ENCODE peak calls at places on chromosome 19, in four cellular contexts. W, Z, Q and R are unnamed samples.

GRCh38 chr19:18460313-18460712 is 22.4 kb upstream of the ISYNA1 start:
- DNase-seq in W (no peak), Z (peak), Q (no peak), R (no peak)

GRCh38 chr19:39563408-39563807 is 23.4 kb upstream of the EID2 start:
- DNase-seq in W (no peak), Z (peak), Q (no peak), R (no peak)

GRCh38 chr19:40603071-40603718 is 2.0 kb downstream of the LTBP4 start:
- DNase-seq in W (peak), Z (no peak), Q (no peak), R (no peak)

GRCh38 chr19:41999071-41999877 is 5.2 kb upstream of the ATP1A3 start:
- DNase-seq in W (no peak), Z (no peak), Q (no peak), R (no peak)

GRCh38 chr19:49147923-49148682 is 7.1 kb downstream of the HRC start:
- DNase-seq in W (no peak), Z (no peak), Q (no peak), R (no peak)

GRCh38 chr19:723714-724113 is 15.0 kb downstream of the PALM start:
- DNase-seq in W (no peak), Z (no peak), Q (no peak), R (no peak)

GRCh38 chr19:47023448-47023794 is 3.8 kb downstream of the NPAS1 start:
- DNase-seq in W (no peak), Z (no peak), Q (no peak), R (no peak)

GRCh38 chr19:6587093-6587820 is 3.7 kb downstream of the CD70 start:
- DNase-seq in W (no peak), Z (peak), Q (no peak), R (no peak)

GRCh38 chr19:610801-611505 is 21.3 kb downstream of the HCN2 start:
- DNase-seq in W (no peak), Z (peak), Q (no peak), R (no peak)

GRCh38 chr19:48806818-48807589 is 3.8 kb downstream of the BCAT2 start:
- DNase-seq in W (peak), Z (peak), Q (no peak), R (peak)

GRCh38 chr19:40464059-40465024 is 1.2 kb downstream of the BLVRB start:
- DNase-seq in W (peak), Z (peak), Q (peak), R (peak)

GRCh38 chr19:41426952-41427646 is at the start of gene B3GNT8:
- DNase-seq in W (peak), Z (peak), Q (peak), R (peak)

GRCh38 chr19:39390460-39390758 is 497 bp downstream of the PAF1 start:
- DNase-seq in W (peak), Z (peak), Q (no peak), R (no peak)

GRCh38 chr19:12720851-12721655 is 2.7 kb downstream of the TNPO2 start:
- DNase-seq in W (peak), Z (no peak), Q (no peak), R (no peak)

GRCh38 chr19:1157931-1158884 is 15.9 kb downstream of the SBNO2 start:
- DNase-seq in W (no peak), Z (no peak), Q (no peak), R (no peak)

GRCh38 chr19:14472202-14472961 is 2.8 kb downstream of the PTGER1 start:
- DNase-seq in W (peak), Z (peak), Q (peak), R (no peak)

GRCh38 chr19:35045667-35046300 is 4.3 kb downstream of the HPN start:
- DNase-seq in W (no peak), Z (no peak), Q (no peak), R (no peak)

GRCh38 chr19:42199440-42200115 is 17.9 kb downstream of the DEDD2 start:
- DNase-seq in W (no peak), Z (no peak), Q (peak), R (peak)

GRCh38 chr19:35099897-35100275 is 15.7 kb upstream of the FXYD3 start:
- DNase-seq in W (no peak), Z (no peak), Q (no peak), R (no peak)

GRCh38 chr19:48344892-48345291 is 18.8 kb downstream of the TMEM143 start:
- DNase-seq in W (no peak), Z (no peak), Q (no peak), R (no peak)

GRCh38 chr19:4352701-4353121 is 9.3 kb downstream of the MPND start:
- DNase-seq in W (no peak), Z (peak), Q (peak), R (peak)

DNA sequence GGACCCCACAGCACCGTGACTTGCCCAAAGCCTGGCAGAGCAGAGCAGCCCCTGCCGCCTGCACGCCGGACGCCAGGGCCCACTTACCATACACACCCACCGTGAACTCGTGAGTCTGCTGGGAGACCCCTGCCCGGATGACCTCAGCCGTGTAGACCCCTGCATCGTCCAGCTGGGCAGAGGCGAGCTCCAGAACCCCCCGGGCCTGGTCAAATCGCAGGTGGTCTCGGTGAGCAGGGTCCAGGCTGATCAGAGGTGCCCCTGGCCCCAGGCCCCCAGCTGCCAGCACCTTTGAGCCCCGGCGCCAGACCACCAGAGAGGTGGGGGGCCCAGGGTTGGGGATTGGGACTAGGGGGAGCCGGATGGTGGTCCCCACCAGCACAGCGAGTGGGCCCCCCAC is 873 bp downstream of the VSIG10L start:
- DNase-seq in W (no peak), Z (no peak), Q (no peak), R (no peak)
- H3K4me3 ChIP-seq in W (no peak), Z (no peak), Q (no peak), R (no peak)

DNA sequence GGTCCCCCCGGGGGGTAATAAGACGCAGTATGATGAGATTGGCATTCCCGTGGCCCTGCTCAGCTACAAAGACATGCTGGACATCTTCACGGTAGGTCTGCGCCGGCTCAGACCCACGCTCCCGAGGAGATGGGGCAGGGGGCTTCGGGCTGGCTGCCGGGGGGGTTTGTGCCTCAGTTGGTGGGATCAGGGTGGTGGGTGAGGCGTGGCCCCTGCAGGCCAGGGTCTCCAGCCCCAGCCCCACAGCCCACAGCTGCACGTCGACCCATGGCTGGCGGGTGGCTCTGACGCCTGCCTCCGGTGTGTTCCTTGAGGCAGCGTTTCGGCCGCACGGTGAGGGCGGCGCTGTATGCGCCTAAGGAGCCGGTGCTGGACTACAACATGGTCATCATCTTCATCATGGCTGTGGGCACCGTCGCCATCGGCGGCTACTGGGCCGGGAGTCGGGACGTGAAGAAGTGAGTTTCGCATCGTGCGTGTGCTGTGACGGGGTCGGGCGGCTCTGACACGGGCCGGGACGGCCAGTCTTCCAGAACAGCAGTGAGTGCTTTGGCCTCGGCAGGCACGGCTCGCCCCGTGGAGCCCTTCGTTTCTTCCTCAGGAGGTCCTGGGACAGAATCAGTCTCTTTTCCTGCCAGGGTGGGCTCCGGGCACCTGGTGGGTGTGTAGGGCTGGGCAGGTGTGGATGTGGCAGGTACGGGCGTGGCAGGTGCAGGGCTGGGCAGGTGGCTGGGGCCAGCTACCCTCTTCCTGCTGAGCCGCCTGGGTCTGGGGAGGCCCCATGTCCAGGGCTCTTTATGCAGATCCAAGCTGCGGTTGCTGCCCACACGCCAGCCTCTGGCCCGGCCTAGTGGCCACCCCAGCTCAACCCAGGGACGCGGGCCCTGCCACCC is 10.5 kb downstream of the SPPL2B start:
- DNase-seq in W (no peak), Z (no peak), Q (no peak), R (no peak)
- H3K4me3 ChIP-seq in W (no peak), Z (no peak), Q (no peak), R (no peak)

GRCh38 chr19:16066611-16067104 is 9.6 kb upstream of the TPM4 start:
- DNase-seq in W (peak), Z (peak), Q (peak), R (peak)
- H3K4me3 ChIP-seq in W (no peak), Z (no peak), Q (peak), R (no peak)

DNA sequence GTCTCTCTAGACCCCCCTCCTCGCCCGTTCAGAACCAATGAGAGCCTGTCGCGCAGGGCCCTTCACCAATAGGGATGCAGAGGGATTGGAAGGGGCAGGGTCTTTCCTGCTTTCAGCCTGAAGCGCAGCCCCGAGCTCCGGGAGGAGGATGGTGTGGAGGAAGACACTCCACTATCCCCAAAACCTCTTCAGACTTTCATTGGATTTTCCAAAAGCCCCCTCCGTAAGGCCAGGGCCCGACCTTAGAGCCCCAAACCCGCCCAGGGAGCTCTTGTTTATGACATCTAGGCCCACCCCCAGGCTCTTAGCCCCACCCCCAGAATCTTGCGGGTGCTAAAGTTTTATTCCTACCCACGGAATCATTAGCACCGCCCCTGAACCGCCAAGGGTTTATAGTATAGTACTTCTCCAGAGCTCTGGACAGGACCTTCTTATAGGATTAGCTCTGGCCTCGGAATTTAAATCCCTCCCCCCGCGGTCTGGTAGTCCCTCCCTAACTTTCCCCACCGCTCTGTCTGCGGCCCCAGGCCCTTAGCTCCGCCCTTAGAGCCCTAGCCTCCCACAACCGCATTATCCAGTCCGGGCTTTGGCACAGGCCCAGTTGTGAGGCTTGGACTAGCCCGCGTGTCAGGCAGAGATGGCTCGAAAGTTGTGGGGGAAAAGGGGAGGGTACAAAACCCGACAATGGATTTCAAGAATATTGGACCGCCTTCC is 6.6 kb upstream of the EML2 start:
- DNase-seq in W (peak), Z (peak), Q (peak), R (peak)
- H3K4me3 ChIP-seq in W (no peak), Z (peak), Q (peak), R (peak)